ENCODE peak calls at places on chromosomes 12 and 14, in ten cellular contexts. R is pancreas; I is A549; Y is ureter; S is HEK293T; M is DMS 273 treated with DMSO at 0.1 percent for 48 hours; G is NCI-H774; F is CD4-positive, CD25-positive, alpha-beta regulatory T cell; Q is T-helper 2 cell; Z is foreskin fibroblast. B is an unnamed sample.

GRCh38 chr12:31867292-31867691 is 91.9 kb upstream of the RESF1 start:
- DNase-seq in R (no peak), I (no peak), Y (no peak), S (no peak), M (no peak), G (no peak), F (no peak), Q (no peak), Z (no peak), B (no peak)

GRCh38 chr12:4383304-4383865 is 3.9 kb upstream of the FGF23 start:
- DNase-seq in R (no peak), I (peak), Y (no peak), S (no peak), M (no peak), G (no peak), F (no peak), Q (no peak), Z (no peak), B (no peak)

GRCh38 chr12:57475271-57476161 is 4.2 kb downstream of the ARHGAP9 start:
- DNase-seq in R (peak), I (no peak), Y (no peak), S (no peak), M (no peak), G (no peak), F (no peak), Q (no peak), Z (peak), B (no peak)

GRCh38 chr12:48771588-48772112 is 17.2 kb downstream of the ADCY6 start:
- DNase-seq in R (no peak), I (no peak), Y (no peak), S (no peak), M (no peak), G (no peak), F (no peak), Q (no peak), Z (no peak), B (no peak)

GRCh38 chr12:122366685-122367475 is 55.6 kb downstream of the CLIP1 start:
- DNase-seq in R (no peak), I (peak), Y (no peak), S (no peak), M (no peak), G (no peak), F (no peak), Q (no peak), Z (peak), B (no peak)

GRCh38 chr14:36365766-36366165 is 45.3 kb upstream of the MBIP start:
- DNase-seq in R (no peak), I (no peak), Y (no peak), S (no peak), M (no peak), G (no peak), F (no peak), Q (no peak), Z (no peak), B (no peak)

GRCh38 chr14:93832665-93833064 is 44.4 kb upstream of the PRIMA1 start:
- DNase-seq in R (peak), I (no peak), Y (peak), S (no peak), M (peak), G (peak), F (no peak), Q (no peak), Z (no peak), B (peak)

GRCh38 chr14:59283380-59283779 is 94.9 kb downstream of the DAAM1 start:
- DNase-seq in R (no peak), I (no peak), Y (no peak), S (no peak), M (no peak), G (peak), F (no peak), Q (no peak), Z (peak), B (no peak)

GRCh38 chr14:100887728-100888335 is 15.7 kb downstream of the RTL1 start:
- DNase-seq in R (no peak), I (no peak), Y (no peak), S (no peak), M (no peak), G (no peak), F (no peak), Q (no peak), Z (no peak), B (no peak)

GRCh38 chr12:1332327-1332726 is 262.1 kb downstream of the FBXL14 start:
- DNase-seq in R (no peak), I (no peak), Y (peak), S (no peak), M (no peak), G (no peak), F (no peak), Q (no peak), Z (no peak), B (no peak)

GRCh38 chr12:42262271-42262670 is 24.2 kb upstream of the YAF2 start:
- DNase-seq in R (no peak), I (no peak), Y (no peak), S (no peak), M (no peak), G (no peak), F (no peak), Q (no peak), Z (no peak), B (no peak)